ENCODE peak calls at places on chromosome 15, in nine cellular contexts. J is activated CD4-positive, alpha-beta memory T cell treated with anti-CD3 and anti-CD28 coated beads for 36 hours; R is hepatocyte; N is cardiac muscle cell; F is A549; P is hepatic stellate cell; X is mesendoderm; I is HTR-8/SVneo; O is naive thymus-derived CD8-positive, alpha-beta T cell. K is an unnamed sample.

GRCh38 chr15:85312925-85313324 is 67.5 kb upstream of the AKAP13 start:
- DNase-seq in J (no peak), R (no peak), N (no peak), F (no peak), P (peak), X (peak), I (no peak), O (no peak), K (no peak)

GRCh38 chr15:67124111-67124510 is 58.7 kb downstream of the SMAD3 start:
- DNase-seq in J (no peak), R (no peak), N (no peak), F (no peak), P (no peak), X (no peak), I (no peak), O (no peak), K (no peak)

GRCh38 chr15:100862162-100862561 is 17.5 kb upstream of the ALDH1A3 start:
- DNase-seq in J (no peak), R (no peak), N (no peak), F (no peak), P (no peak), X (no peak), I (no peak), O (no peak), K (no peak)

GRCh38 chr15:70530503-70530902 is 232.9 kb downstream of the UACA start:
- DNase-seq in J (no peak), R (no peak), N (no peak), F (no peak), P (no peak), X (no peak), I (no peak), O (no peak), K (no peak)

GRCh38 chr15:31897746-31898145 is 132.6 kb upstream of the CHRNA7 start:
- DNase-seq in J (no peak), R (no peak), N (no peak), F (no peak), P (no peak), X (no peak), I (no peak), O (no peak), K (no peak)

GRCh38 chr15:58058729-58059128 is 6.8 kb downstream of the ALDH1A2 start:
- DNase-seq in J (no peak), R (no peak), N (no peak), F (no peak), P (no peak), X (no peak), I (no peak), O (no peak), K (no peak)

GRCh38 chr15:59306520-59307163 is 66.0 kb downstream of the MYO1E start:
- DNase-seq in J (no peak), R (no peak), N (no peak), F (no peak), P (no peak), X (no peak), I (no peak), O (no peak), K (no peak)

GRCh38 chr15:101487060-101487459 is 2.4 kb downstream of the PCSK6 start:
- DNase-seq in J (no peak), R (no peak), N (no peak), F (no peak), P (no peak), X (no peak), I (no peak), O (no peak), K (no peak)

K was measured in omental fat pad.